ENCODE peak calls at places on chromosomes 4 and X, in nine cellular contexts. D, Y, R, S, B, Z, T, A and L are unnamed samples.

GRCh38 chr4:118682928-118683327 is 2.3 kb upstream of the METTL14 start:
- DNase-seq in Z (peak), R (no peak), S (peak), T (no peak), A (no peak), D (no peak), B (no peak), Y (no peak), L (no peak)

GRCh38 chr4:101599620-101600019 is 190.9 kb upstream of the BANK1 start:
- DNase-seq in Y (no peak), B (no peak), S (peak), A (no peak), R (no peak), D (no peak), T (no peak), Z (no peak), L (no peak)

GRCh38 chr4:650951-651883 is 22.9 kb downstream of the ATP5ME start:
- DNase-seq in Z (no peak), S (no peak), D (no peak), B (peak), R (no peak), A (no peak), Y (no peak), T (peak), L (no peak)

GRCh38 chrX:20521245-20521644 is 254.5 kb upstream of the RPS6KA3 start:
- DNase-seq in Y (no peak), D (no peak), B (no peak), T (no peak), Z (no peak), A (no peak), S (peak), R (no peak), L (no peak)

GRCh38 chrX:46318551-46318950 is 226.7 kb downstream of the ZNF674 start:
- DNase-seq in D (no peak), A (no peak), Z (no peak), Y (no peak), S (no peak), B (no peak), T (no peak), R (no peak), L (no peak)

GRCh38 chr4:3387154-3387942 is 54.4 kb upstream of the HGFAC start:
- DNase-seq in A (no peak), D (no peak), Z (no peak), S (no peak), B (peak), R (no peak), Y (peak), T (no peak), L (no peak)

GRCh38 chrX:153878969-153879653 is 6.9 kb downstream of the L1CAM start:
- DNase-seq in R (no peak), S (no peak), Z (peak), T (no peak), A (no peak), B (no peak), Y (peak), D (no peak), L (no peak)

GRCh38 chrX:69555396-69556023 is 51.4 kb downstream of the NALF2 start:
- DNase-seq in Z (no peak), D (no peak), A (no peak), S (no peak), Y (no peak), R (no peak), B (no peak), T (no peak), L (no peak)

GRCh38 chrX:1386338-1387127 is 5.4 kb downstream of the SLC25A6 start:
- DNase-seq in A (no peak), T (no peak), B (peak), Z (no peak), Y (no peak), R (no peak), S (no peak), D (peak), L (no peak)

GRCh38 chr4:76960014-76960413 is 10.5 kb downstream of the SEPTIN11 start:
- DNase-seq in T (no peak), B (no peak), R (no peak), S (no peak), D (no peak), Z (no peak), A (no peak), Y (no peak), L (no peak)

GRCh38 chr4:98611649-98612317 is 46.6 kb downstream of the TSPAN5 start:
- DNase-seq in R (no peak), S (no peak), Z (no peak), D (no peak), T (no peak), B (no peak), A (no peak), Y (no peak), L (no peak)

GRCh38 chrX:41014776-41015175 is 70.5 kb upstream of the USP9X start:
- DNase-seq in S (peak), B (no peak), T (no peak), A (no peak), R (no peak), Y (no peak), D (no peak), Z (no peak), L (no peak)

GRCh38 chrX:113384628-113385027 is 544.0 kb upstream of the AMOT start:
- DNase-seq in A (no peak), D (no peak), B (no peak), T (no peak), Z (no peak), R (no peak), Y (no peak), S (peak), L (no peak)

GRCh38 chr4:73777612-73778011 is 37.2 kb downstream of the CXCL8 start:
- DNase-seq in B (no peak), T (no peak), D (no peak), A (no peak), S (peak), Y (no peak), R (no peak), Z (no peak), L (no peak)

GRCh38 chrX:30888526-30889146 is 418 bp downstream of the TAB3 start:
- DNase-seq in R (no peak), D (no peak), S (no peak), A (no peak), Y (no peak), B (no peak), T (peak), Z (no peak), L (peak)

GRCh38 chr4:7744131-7744804 is 195.4 kb downstream of the AFAP1 start:
- DNase-seq in R (no peak), T (peak), Y (no peak), A (no peak), D (no peak), S (no peak), B (no peak), Z (no peak), L (no peak)